ENCODE peak calls at places on chromosomes 2 and 18, in four cellular contexts. B is NCI-H2081; U is GDM1; I is activated gamma-delta T cell treated with anti-CD3 and anti-CD28 coated beads, Interleukin-2, amount 50 U/mL, for 16 hours. O is an unnamed sample.

GRCh38 chr2:161796192-161796591 is 172.0 kb downstream of the SLC4A10 start:
- DNase-seq in U (no peak), B (peak; percentile 62), I (no peak), O (no peak)

GRCh38 chr18:77320960-77321559 is 71.4 kb downstream of the GALR1 start:
- DNase-seq in I (no peak), U (no peak), B (no peak), O (no peak)

GRCh38 chr2:149363953-149364352 is 33.6 kb downstream of the LYPD6 start:
- DNase-seq in U (no peak), B (no peak), I (no peak), O (no peak)

GRCh38 chr2:230267059-230267458 is 41.5 kb downstream of the SP140 start:
- DNase-seq in U (no peak), B (no peak), I (no peak), O (no peak)

GRCh38 chr2:231928481-231928880 is 2.3 kb upstream of the NPPC start:
- DNase-seq in U (no peak), I (no peak), B (no peak), O (no peak)

GRCh38 chr18:62621546-62621945 is 93.8 kb upstream of the PHLPP1 start:
- DNase-seq in B (no peak), I (no peak), U (peak; percentile 36), O (no peak)

GRCh38 chr18:56321470-56321869 is 316.9 kb downstream of the TXNL1 start:
- DNase-seq in I (no peak), B (no peak), U (no peak), O (no peak)

GRCh38 chr2:168212866-168213265 is 34.5 kb downstream of the STK39 start:
- DNase-seq in U (no peak), I (no peak), B (no peak), O (no peak)

GRCh38 chr2:120398051-120398960 is 52.4 kb downstream of the INHBB start:
- DNase-seq in B (no peak), U (no peak), I (no peak), O (no peak)

GRCh38 chr2:175036582-175037018 is 31.4 kb upstream of the CHN1 start:
- DNase-seq in I (no peak), U (no peak), B (peak; percentile 3), O (peak; percentile 45)

GRCh38 chr2:196987654-196988364 is 61.3 kb upstream of the PGAP1 start:
- DNase-seq in B (peak; percentile 65), I (no peak), U (peak; percentile 41), O (peak; percentile 15)

GRCh38 chr2:70930371-70931329 is 5.0 kb upstream of the ATP6V1B1 start:
- DNase-seq in B (no peak), I (no peak), U (no peak), O (no peak)

GRCh38 chr18:51988277-51988676 is 351.7 kb upstream of the DCC start:
- DNase-seq in I (no peak), U (no peak), B (no peak), O (no peak)

GRCh38 chr2:219358170-219359075 is 25.9 kb upstream of the RESP18 start:
- DNase-seq in I (no peak), B (peak; percentile 25), U (no peak), O (no peak)

GRCh38 chr2:105781274-105781673 is 36.6 kb downstream of the NCK2 start:
- DNase-seq in U (no peak), I (no peak), B (no peak), O (no peak)

GRCh38 chr2:205865794-205866490 is 183.6 kb downstream of the NRP2 start:
- DNase-seq in I (no peak), U (no peak), B (peak; percentile 82), O (no peak)

GRCh38 chr2:195450537-195451113 is 206.4 kb upstream of the SLC39A10 start:
- DNase-seq in B (no peak), I (no peak), U (no peak), O (no peak)

GRCh38 chr2:230129343-230129742 is 60.6 kb upstream of the SLC16A14 start:
- DNase-seq in U (no peak), B (no peak), I (no peak), O (no peak)

GRCh38 chr2:39119732-39120520 is 925 bp downstream of the SOS1 start:
- DNase-seq in I (peak; percentile 43), U (peak; percentile 32), B (peak; percentile 61), O (peak; percentile 76)

GRCh38 chr2:221034973-221035372 is 537.1 kb downstream of the EPHA4 start:
- DNase-seq in I (no peak), B (peak; percentile 81), U (no peak), O (no peak)

GRCh38 chr2:73075477-73076373 is 4.2 kb upstream of the SFXN5 start:
- DNase-seq in I (no peak), U (no peak), B (no peak), O (no peak)

GRCh38 chr2:197647961-197648690 is 27.3 kb downstream of the RFTN2 start:
- DNase-seq in U (no peak), B (no peak), I (no peak), O (no peak)

GRCh38 chr2:230459213-230459612 is 43.2 kb downstream of the SP100 start:
- DNase-seq in B (no peak), U (no peak), I (no peak), O (no peak)

GRCh38 chr2:47254464-47254863 is 99.4 kb upstream of the STPG4 start:
- DNase-seq in B (no peak), I (no peak), U (peak; percentile 39), O (no peak)

GRCh38 chr2:85405076-85405402 is 5.1 kb downstream of the CAPG start:
- DNase-seq in U (no peak), B (no peak), I (no peak), O (no peak)

GRCh38 chr2:108417254-108417653 is 31.8 kb upstream of the GCC2 start:
- DNase-seq in B (no peak), I (no peak), U (no peak), O (peak; percentile 54)

GRCh38 chr2:237726401-237726830 is 72.2 kb upstream of the RBM44 start:
- DNase-seq in B (peak; percentile 97), U (no peak), I (no peak), O (no peak)

GRCh38 chr18:76467371-76468190 is 27.5 kb downstream of the ZNF516 start:
- DNase-seq in I (no peak), B (no peak), U (no peak), O (no peak)

GRCh38 chr2:79090678-79091077 is 2.9 kb upstream of the REG1B start:
- DNase-seq in U (no peak), I (no peak), B (no peak), O (no peak)

GRCh38 chr2:127582863-127583861 is 47.7 kb downstream of the MYO7B start:
- DNase-seq in B (no peak), I (no peak), U (no peak), O (no peak)

GRCh38 chr2:162164802-162165201 is 12.8 kb upstream of the GCG start:
- DNase-seq in B (no peak), U (no peak), I (no peak), O (no peak)

GRCh38 chr18:49319590-49319989 is 140.9 kb downstream of the DYM start:
- DNase-seq in B (no peak), I (no peak), U (no peak), O (no peak)

GRCh38 chr2:231597014-231597611 is 4.4 kb downstream of the TEX44 start:
- DNase-seq in B (no peak), I (no peak), U (no peak), O (no peak)

GRCh38 chr18:47418746-47419145 is 167.3 kb upstream of the SKOR2 start:
- DNase-seq in I (no peak), U (no peak), B (no peak), O (no peak)

O was measured in erythroblast.